ENCODE peak calls at places on chromosomes 12 and 14, in seven cellular contexts. One of them, this sample, is unnamed. For H3K9me3, the result is how much of the 10 kb centered on the place peaks cover.

GRCh38 chr14:96688629-96689028 is 108.6 kb upstream of the VRK1 start:
- DNase-seq in A549: no peak
- DNase-seq in SK-N-SH: no peak
- DNase-seq in left ventricle myocardium inferior: no peak
- DNase-seq in esophagus muscularis mucosa: no peak
- DNase-seq in PC-9: no peak
- DNase-seq in keratinocyte: no peak
- DNase-seq in this sample: no peak

GRCh38 chr14:56666294-56666693 is 86.7 kb downstream of the TMEM260 start:
- DNase-seq in esophagus muscularis mucosa: peak
- DNase-seq in A549: no peak
- DNase-seq in left ventricle myocardium inferior: no peak
- DNase-seq in keratinocyte: peak
- DNase-seq in SK-N-SH: no peak
- DNase-seq in PC-9: no peak
- DNase-seq in this sample: no peak

GRCh38 chr14:52801014-52801708 is 9.8 kb upstream of the GNPNAT1 start:
- DNase-seq in esophagus muscularis mucosa: no peak
- DNase-seq in SK-N-SH: no peak
- DNase-seq in PC-9: no peak
- DNase-seq in keratinocyte: no peak
- DNase-seq in A549: no peak
- DNase-seq in left ventricle myocardium inferior: no peak
- DNase-seq in this sample: peak

GRCh38 chr14:52885230-52885629 is 65.6 kb downstream of the FERMT2 start:
- DNase-seq in SK-N-SH: no peak
- DNase-seq in keratinocyte: no peak
- DNase-seq in PC-9: no peak
- DNase-seq in A549: no peak
- DNase-seq in esophagus muscularis mucosa: no peak
- DNase-seq in left ventricle myocardium inferior: no peak
- DNase-seq in this sample: no peak

GRCh38 chr14:87043667-87044200 is 949.2 kb downstream of the GALC start:
- DNase-seq in SK-N-SH: no peak
- DNase-seq in A549: no peak
- DNase-seq in esophagus muscularis mucosa: no peak
- DNase-seq in keratinocyte: no peak
- DNase-seq in left ventricle myocardium inferior: no peak
- DNase-seq in PC-9: no peak
- DNase-seq in this sample: no peak

GRCh38 chr12:9646794-9647622 is 22.5 kb upstream of the CLEC2D start:
- DNase-seq in esophagus muscularis mucosa: no peak
- DNase-seq in A549: peak
- DNase-seq in PC-9: peak
- DNase-seq in left ventricle myocardium inferior: no peak
- DNase-seq in keratinocyte: no peak
- DNase-seq in SK-N-SH: no peak
- DNase-seq in this sample: no peak

GRCh38 chr14:77738559-77739250 is 22.3 kb downstream of the SNW1 start:
- DNase-seq in PC-9: no peak
- DNase-seq in left ventricle myocardium inferior: no peak
- DNase-seq in SK-N-SH: no peak
- DNase-seq in keratinocyte: no peak
- DNase-seq in A549: no peak
- DNase-seq in esophagus muscularis mucosa: no peak
- DNase-seq in this sample: no peak

GRCh38 chr14:100120522-100121269 is 38.7 kb downstream of the DEGS2 start:
- DNase-seq in PC-9: no peak
- DNase-seq in SK-N-SH: no peak
- DNase-seq in esophagus muscularis mucosa: no peak
- DNase-seq in keratinocyte: no peak
- DNase-seq in A549: no peak
- DNase-seq in left ventricle myocardium inferior: no peak
- DNase-seq in this sample: no peak

GRCh38 chr12:52087961-52088820 is 8.7 kb downstream of the SMIM41 start:
- DNase-seq in SK-N-SH: peak
- DNase-seq in left ventricle myocardium inferior: no peak
- DNase-seq in PC-9: no peak
- DNase-seq in A549: no peak
- DNase-seq in keratinocyte: no peak
- DNase-seq in esophagus muscularis mucosa: no peak
- DNase-seq in this sample: no peak

GRCh38 chr12:132319359-132319950 is 9.9 kb downstream of the GALNT9 start:
- DNase-seq in A549: no peak
- DNase-seq in esophagus muscularis mucosa: no peak
- DNase-seq in PC-9: no peak
- DNase-seq in left ventricle myocardium inferior: no peak
- DNase-seq in SK-N-SH: no peak
- DNase-seq in keratinocyte: no peak
- DNase-seq in this sample: no peak

GRCh38 chr12:132316497-132317232 is 12.7 kb downstream of the GALNT9 start:
- DNase-seq in left ventricle myocardium inferior: no peak
- DNase-seq in SK-N-SH: no peak
- DNase-seq in A549: no peak
- DNase-seq in keratinocyte: no peak
- DNase-seq in PC-9: no peak
- DNase-seq in esophagus muscularis mucosa: no peak
- DNase-seq in this sample: no peak

GRCh38 chr12:132317233-132317938 is 12.0 kb downstream of the GALNT9 start:
- DNase-seq in esophagus muscularis mucosa: no peak
- DNase-seq in PC-9: no peak
- DNase-seq in left ventricle myocardium inferior: no peak
- DNase-seq in SK-N-SH: no peak
- DNase-seq in A549: no peak
- DNase-seq in keratinocyte: no peak
- DNase-seq in this sample: no peak

GRCh38 chr12:132318618-132319033 is 10.8 kb downstream of the GALNT9 start:
- DNase-seq in keratinocyte: no peak
- DNase-seq in A549: no peak
- DNase-seq in SK-N-SH: no peak
- DNase-seq in left ventricle myocardium inferior: no peak
- DNase-seq in PC-9: no peak
- DNase-seq in esophagus muscularis mucosa: no peak
- DNase-seq in this sample: no peak

DNA sequence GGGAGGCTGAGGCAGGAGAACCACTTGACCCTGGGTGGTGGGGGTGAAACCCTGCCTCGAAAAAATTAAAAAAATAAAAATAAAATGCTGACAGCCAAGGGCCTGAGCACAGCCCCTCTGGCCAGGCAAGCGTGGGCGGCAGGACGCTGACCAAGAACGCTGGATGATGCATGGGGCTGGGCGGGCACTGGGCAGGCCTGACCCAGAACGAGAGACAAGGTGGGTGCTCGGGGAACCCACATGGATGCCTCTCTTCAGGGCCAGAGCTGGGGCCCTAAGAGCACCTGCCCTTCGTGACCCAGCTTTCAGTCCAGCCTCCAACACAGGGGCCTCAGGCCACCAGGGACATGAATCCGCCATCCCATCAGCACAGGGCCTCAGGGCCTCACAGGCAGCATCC is 11.3 kb downstream of the GALNT9 start:
- DNase-seq in left ventricle myocardium inferior: no peak
- DNase-seq in keratinocyte: no peak
- DNase-seq in A549: no peak
- DNase-seq in SK-N-SH: no peak
- DNase-seq in esophagus muscularis mucosa: no peak
- DNase-seq in PC-9: no peak
- DNase-seq in this sample: no peak
- H3K9me3 ChIP-seq in left ventricle myocardium inferior: under half
- H3K9me3 ChIP-seq in keratinocyte: under half
- H3K9me3 ChIP-seq in A549: under half
- H3K9me3 ChIP-seq in SK-N-SH: under half
- H3K9me3 ChIP-seq in esophagus muscularis mucosa: under half
- H3K9me3 ChIP-seq in PC-9: under half
- H3K9me3 ChIP-seq in this sample: under half

DNA sequence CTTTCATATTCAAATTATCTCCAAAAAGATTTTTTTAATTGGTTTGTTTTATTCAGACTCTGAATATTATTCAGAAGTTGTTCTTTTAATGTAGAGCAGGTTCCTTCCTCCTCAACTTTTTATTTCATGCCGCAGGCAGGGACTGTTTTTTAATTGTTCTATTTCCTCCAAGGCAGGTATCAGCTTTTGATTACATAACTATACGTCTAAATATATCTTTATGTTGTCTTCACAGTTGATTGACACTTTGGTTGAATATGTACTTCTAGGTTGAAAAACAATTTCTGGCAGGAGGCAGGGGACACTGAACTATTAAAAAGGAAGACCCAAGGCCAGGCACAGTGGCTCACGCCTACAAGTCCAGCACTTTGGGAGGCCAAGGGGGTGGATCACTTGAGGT is 82.5 kb downstream of the HECTD4 start:
- DNase-seq in A549: no peak
- DNase-seq in left ventricle myocardium inferior: no peak
- DNase-seq in esophagus muscularis mucosa: no peak
- DNase-seq in PC-9: no peak
- DNase-seq in keratinocyte: no peak
- DNase-seq in SK-N-SH: no peak
- DNase-seq in this sample: no peak
- TF ChIP-seq CTCF in A549: no peak
- TF ChIP-seq CTCF in left ventricle myocardium inferior: no peak
- TF ChIP-seq CTCF in esophagus muscularis mucosa: no peak
- TF ChIP-seq CTCF in PC-9: no peak
- TF ChIP-seq CTCF in keratinocyte: no peak
- TF ChIP-seq CTCF in SK-N-SH: no peak
- TF ChIP-seq CTCF in this sample: no peak

DNA sequence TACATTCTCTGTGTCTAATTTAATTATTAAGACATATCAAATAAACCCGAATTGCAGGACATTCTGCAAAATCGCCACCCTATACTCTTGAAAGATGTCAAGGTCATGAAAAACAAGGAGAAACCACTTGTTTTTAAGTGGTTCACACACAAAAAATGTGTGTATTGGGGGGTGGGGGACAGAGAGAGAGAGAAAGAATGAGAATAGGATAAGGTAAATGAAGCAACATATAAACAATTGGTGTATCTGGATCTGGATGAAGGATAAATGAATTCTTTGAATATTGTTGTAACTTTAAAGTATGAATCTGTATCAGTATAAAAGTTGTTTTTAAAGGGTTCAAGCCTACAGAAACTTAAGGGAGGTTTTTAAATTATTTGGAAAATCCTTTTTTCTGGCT is 72.1 kb downstream of the ARID2 start:
- DNase-seq in esophagus muscularis mucosa: no peak
- DNase-seq in keratinocyte: no peak
- DNase-seq in A549: no peak
- DNase-seq in PC-9: no peak
- DNase-seq in left ventricle myocardium inferior: no peak
- DNase-seq in SK-N-SH: no peak
- DNase-seq in this sample: no peak
- H3K4me3 ChIP-seq in esophagus muscularis mucosa: no peak
- H3K4me3 ChIP-seq in keratinocyte: no peak
- H3K4me3 ChIP-seq in A549: no peak
- H3K4me3 ChIP-seq in PC-9: no peak
- H3K4me3 ChIP-seq in left ventricle myocardium inferior: no peak
- H3K4me3 ChIP-seq in SK-N-SH: no peak
- H3K4me3 ChIP-seq in this sample: no peak

GRCh38 chr14:45621731-45622130 is 368.7 kb upstream of the MIS18BP1 start:
- DNase-seq in left ventricle myocardium inferior: no peak
- DNase-seq in keratinocyte: no peak
- DNase-seq in esophagus muscularis mucosa: no peak
- DNase-seq in SK-N-SH: no peak
- DNase-seq in PC-9: no peak
- DNase-seq in A549: no peak
- DNase-seq in this sample: no peak
- H3K9me3 ChIP-seq in left ventricle myocardium inferior: under half
- H3K9me3 ChIP-seq in keratinocyte: under half
- H3K9me3 ChIP-seq in esophagus muscularis mucosa: under half
- H3K9me3 ChIP-seq in SK-N-SH: under half
- H3K9me3 ChIP-seq in PC-9: under half
- H3K9me3 ChIP-seq in A549: under half
- H3K9me3 ChIP-seq in this sample: under half

GRCh38 chr14:103724116-103724515 is 8.5 kb downstream of the ZFYVE21 start:
- DNase-seq in esophagus muscularis mucosa: no peak
- DNase-seq in keratinocyte: no peak
- DNase-seq in left ventricle myocardium inferior: peak
- DNase-seq in SK-N-SH: peak
- DNase-seq in A549: no peak
- DNase-seq in PC-9: no peak
- DNase-seq in this sample: no peak
- TF ChIP-seq CTCF in esophagus muscularis mucosa: peak
- TF ChIP-seq CTCF in keratinocyte: no peak
- TF ChIP-seq CTCF in left ventricle myocardium inferior: peak
- TF ChIP-seq CTCF in SK-N-SH: no peak
- TF ChIP-seq CTCF in A549: no peak
- TF ChIP-seq CTCF in PC-9: no peak
- TF ChIP-seq CTCF in this sample: no peak

GRCh38 chr12:6853626-6854025 is 1.7 kb downstream of the USP5 start:
- DNase-seq in PC-9: no peak
- DNase-seq in esophagus muscularis mucosa: no peak
- DNase-seq in A549: no peak
- DNase-seq in SK-N-SH: no peak
- DNase-seq in left ventricle myocardium inferior: no peak
- DNase-seq in keratinocyte: no peak
- DNase-seq in this sample: no peak
- H3K4me3 ChIP-seq in PC-9: peak
- H3K4me3 ChIP-seq in esophagus muscularis mucosa: no peak
- H3K4me3 ChIP-seq in A549: peak
- H3K4me3 ChIP-seq in SK-N-SH: peak
- H3K4me3 ChIP-seq in left ventricle myocardium inferior: no peak
- H3K4me3 ChIP-seq in keratinocyte: peak
- H3K4me3 ChIP-seq in this sample: peak

DNA sequence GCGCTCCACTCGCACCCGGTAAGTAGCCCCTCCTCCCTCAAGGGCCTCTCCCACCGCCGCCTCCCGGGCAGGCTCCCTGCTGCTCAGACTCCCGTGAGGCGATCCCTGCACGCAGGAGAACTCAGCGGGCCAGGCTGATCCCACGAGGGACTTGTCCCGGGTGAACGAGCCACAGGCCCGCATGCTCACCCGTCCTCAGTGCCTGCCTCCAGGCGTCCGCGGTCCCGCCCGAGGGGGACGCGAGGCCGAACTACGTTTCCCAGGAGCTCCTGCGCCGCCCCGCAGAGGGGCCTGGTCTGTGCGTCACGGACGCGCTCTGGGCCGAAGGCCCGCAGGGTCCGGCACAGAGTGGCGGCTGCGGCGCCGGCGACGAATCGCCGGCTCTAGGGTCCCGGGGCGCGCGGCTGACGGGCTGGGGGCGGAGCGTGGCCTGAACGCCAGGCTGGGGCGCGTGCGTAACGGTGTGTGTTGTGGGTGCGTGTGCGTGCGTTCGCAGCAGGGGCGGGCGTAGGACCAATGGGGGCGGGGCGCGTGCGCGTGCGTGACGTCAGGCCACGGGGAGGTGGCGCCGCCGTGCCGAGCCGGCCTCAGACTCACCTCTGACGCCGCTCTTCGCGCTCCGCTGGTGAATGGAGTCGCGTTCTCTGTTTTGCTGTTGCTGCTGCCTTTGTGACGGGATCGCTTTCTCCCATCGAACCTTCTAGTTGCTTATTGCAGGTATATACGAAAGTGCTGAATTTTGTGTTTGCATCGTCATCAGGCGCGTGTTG is at the start of the genes ZNF10 and ZNF891:
- DNase-seq in esophagus muscularis mucosa: peak
- DNase-seq in keratinocyte: peak
- DNase-seq in SK-N-SH: peak
- DNase-seq in A549: peak
- DNase-seq in left ventricle myocardium inferior: peak
- DNase-seq in PC-9: peak
- DNase-seq in this sample: peak
- H3K9me3 ChIP-seq in esophagus muscularis mucosa: half or more
- H3K9me3 ChIP-seq in keratinocyte: under half
- H3K9me3 ChIP-seq in SK-N-SH: under half
- H3K9me3 ChIP-seq in A549: half or more
- H3K9me3 ChIP-seq in left ventricle myocardium inferior: half or more
- H3K9me3 ChIP-seq in PC-9: under half
- H3K9me3 ChIP-seq in this sample: under half

GRCh38 chr14:53912121-53912520 is 44.5 kb downstream of the BMP4 start:
- DNase-seq in esophagus muscularis mucosa: no peak
- DNase-seq in A549: no peak
- DNase-seq in keratinocyte: no peak
- DNase-seq in PC-9: no peak
- DNase-seq in left ventricle myocardium inferior: no peak
- DNase-seq in SK-N-SH: no peak
- DNase-seq in this sample: no peak
- TF ChIP-seq CTCF in esophagus muscularis mucosa: no peak
- TF ChIP-seq CTCF in A549: no peak
- TF ChIP-seq CTCF in keratinocyte: no peak
- TF ChIP-seq CTCF in PC-9: no peak
- TF ChIP-seq CTCF in left ventricle myocardium inferior: no peak
- TF ChIP-seq CTCF in SK-N-SH: no peak
- TF ChIP-seq CTCF in this sample: no peak

This sample was measured in AG04450.